ENCODE peak calls at places on chromosomes 16 and 17, in ten cellular contexts. S, Y, B, F, C, W, Z, K, E and V are unnamed samples. For H3K27me3 and H3K4me1, the result is how much of the 10 kb centered on the place peaks cover.

GRCh38 chr17:50560931-50561750 is 626 bp downstream of the CACNA1G start:
- DNase-seq in E (peak), S (no peak), B (no peak), Y (no peak), Z (no peak), K (no peak), W (no peak), C (no peak), F (no peak), V (no peak)

GRCh38 chr17:9050801-9051401 is 29.6 kb downstream of the NTN1 start:
- DNase-seq in S (no peak), K (no peak), Y (no peak), Z (no peak), E (no peak), W (no peak), B (peak), F (no peak), C (peak), V (no peak)

GRCh38 chr16:79911660-79912059 is 311.1 kb upstream of the MAF start:
- DNase-seq in W (no peak), F (no peak), Z (no peak), E (no peak), B (no peak), C (no peak), K (no peak), S (no peak), Y (no peak), V (no peak)

GRCh38 chr17:76009969-76010661 is 9.5 kb downstream of the CDK3 start:
- DNase-seq in F (no peak), W (no peak), E (no peak), Y (no peak), S (no peak), C (no peak), Z (no peak), B (no peak), K (no peak), V (no peak)

GRCh38 chr17:38454528-38454927 is 26.3 kb downstream of the ARHGAP23 start:
- DNase-seq in Z (peak), S (peak), E (peak), B (peak), F (peak), C (peak), Y (peak), W (peak), K (peak), V (no peak)

GRCh38 chr17:3635474-3636153 is 436 bp downstream of the SHPK start:
- DNase-seq in K (no peak), C (no peak), B (peak), E (no peak), S (no peak), Y (no peak), W (no peak), Z (peak), F (no peak), V (no peak)

GRCh38 chr17:50289268-50289667 is 15.0 kb downstream of the TMEM92 start:
- DNase-seq in Y (no peak), K (peak), S (no peak), Z (no peak), E (no peak), W (peak), C (no peak), F (no peak), B (no peak), V (no peak)

GRCh38 chr17:792277-792676 is 10.1 kb downstream of the MRM3 start:
- DNase-seq in E (no peak), Z (no peak), Y (no peak), F (no peak), S (no peak), W (peak), B (no peak), C (no peak), K (no peak), V (no peak)

GRCh38 chr17:50903604-50904521 is 37.7 kb upstream of the TOB1 start:
- DNase-seq in Z (no peak), E (no peak), B (peak), S (no peak), F (no peak), W (peak), C (no peak), K (peak), Y (no peak), V (peak)

GRCh38 chr17:31524926-31525800 is 133.7 kb downstream of the RAB11FIP4 start:
- DNase-seq in W (peak), F (peak), C (peak), K (peak), B (peak), Z (peak), Y (peak), E (peak), S (peak), V (peak)

GRCh38 chr16:83420206-83420760 is 387.5 kb upstream of the HSBP1 start:
- DNase-seq in Z (no peak), C (no peak), E (no peak), W (peak), F (no peak), S (no peak), Y (no peak), B (peak), K (peak), V (no peak)

GRCh38 chr16:56812884-56813283 is 52.1 kb upstream of the SLC12A3 start:
- DNase-seq in K (peak), E (no peak), W (peak), C (no peak), Z (no peak), Y (no peak), B (peak), S (no peak), F (no peak), V (no peak)

GRCh38 chr17:58394534-58395223 is 22.7 kb downstream of the RNF43 start:
- DNase-seq in W (no peak), Y (no peak), Z (no peak), C (no peak), E (no peak), S (no peak), K (no peak), B (peak), F (no peak), V (no peak)

GRCh38 chr16:73183678-73184092 is 135.8 kb upstream of the ZFHX3 start:
- DNase-seq in Z (no peak), W (no peak), Y (no peak), C (no peak), K (peak), B (no peak), S (no peak), E (peak), F (no peak), V (no peak)

GRCh38 chr17:19979917-19980770 is 2.5 kb upstream of the AKAP10 start:
- DNase-seq in K (peak), F (peak), S (peak), C (no peak), Z (peak), Y (peak), E (peak), B (no peak), W (no peak), V (no peak)

GRCh38 chr17:66633322-66633965 is 201.5 kb upstream of the CACNG5 start:
- DNase-seq in Z (no peak), K (no peak), S (no peak), F (no peak), E (no peak), B (no peak), Y (no peak), C (no peak), W (peak), V (no peak)

GRCh38 chr16:630815-631405 is at the start of gene WFIKKN1:
- DNase-seq in B (no peak), W (no peak), F (peak), E (peak), Y (no peak), C (no peak), S (peak), Z (no peak), K (no peak), V (no peak)

GRCh38 chr17:15341385-15341849 is at the start of gene TEKT3:
- DNase-seq in C (peak), F (peak), E (peak), K (peak), Y (peak), S (peak), Z (peak), B (peak), W (peak), V (no peak)

GRCh38 chr17:1229354-1229890 is 40.8 kb upstream of the BHLHA9 start:
- DNase-seq in K (peak), Y (peak), W (no peak), F (peak), C (peak), B (peak), E (peak), S (peak), Z (peak), V (peak)

GRCh38 chr17:78357177-78357586 is 2.7 kb downstream of the SOCS3 start:
- DNase-seq in Z (no peak), C (no peak), W (peak), F (peak), Y (no peak), K (peak), S (peak), B (no peak), E (no peak), V (no peak)

GRCh38 chr17:7856081-7856791 is 1.1 kb downstream of the NAA38 start:
- DNase-seq in E (peak), W (no peak), F (peak), Y (peak), Z (peak), S (peak), B (no peak), K (peak), C (peak), V (no peak)

GRCh38 chr17:47789611-47790520 is 31.7 kb downstream of the OSBPL7 start:
- DNase-seq in K (peak), W (peak), F (peak), Z (peak), C (no peak), B (peak), E (peak), Y (no peak), S (peak), V (peak)
- H3K27me3 ChIP-seq in K (half or more), W (half or more), F (under half), Z (half or more), C (under half), B (under half), E (under half), Y (half or more), S (under half), V (under half)

DNA sequence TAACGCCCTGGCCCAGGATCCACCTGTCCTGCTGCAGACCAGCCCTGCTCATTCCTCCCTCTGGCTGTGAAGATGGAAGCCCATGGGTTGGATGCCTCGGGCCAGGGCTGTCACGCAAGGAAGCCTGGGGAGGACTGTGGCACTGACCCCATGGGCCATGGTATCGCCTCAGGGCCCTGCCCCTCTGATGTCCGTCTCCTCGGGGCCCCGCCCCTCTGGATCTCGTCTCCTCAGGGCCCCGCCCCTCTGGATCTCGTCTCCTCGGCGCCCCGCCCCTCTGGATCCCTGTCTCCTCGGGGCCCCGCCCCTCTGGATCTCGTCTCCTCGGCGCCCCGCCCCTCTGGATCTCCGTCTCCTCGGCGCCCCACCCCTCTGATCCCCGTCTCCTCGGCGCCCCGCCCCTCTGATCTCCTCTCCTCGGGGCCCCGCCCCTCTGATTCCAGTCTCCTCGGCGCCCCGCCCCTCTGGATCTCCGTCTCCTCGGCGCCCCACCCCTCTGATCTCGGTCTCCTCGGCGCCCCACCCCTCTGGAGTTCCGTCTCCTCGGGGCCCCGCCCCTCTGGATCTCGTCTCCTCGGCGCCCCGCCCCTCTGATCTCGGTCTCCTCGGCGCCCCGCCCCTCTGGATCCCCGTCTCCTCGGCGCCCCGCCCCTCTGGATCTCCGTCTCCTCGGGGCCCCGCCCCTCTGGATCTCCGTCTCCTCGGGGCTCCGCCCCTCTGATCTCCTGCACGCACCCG is 24.0 kb downstream of the METRNL start:
- DNase-seq in B (no peak), W (peak), Z (peak), S (no peak), F (peak), Y (peak), C (peak), E (peak), K (no peak), V (no peak)
- H3K4me3 ChIP-seq in B (peak), W (peak), Z (no peak), S (peak), F (no peak), Y (no peak), C (peak), E (no peak), K (no peak), V (no peak)

GRCh38 chr17:40498281-40499084 is 2.9 kb downstream of the TNS4 start:
- DNase-seq in Y (no peak), C (no peak), B (no peak), W (no peak), E (no peak), S (no peak), F (no peak), Z (no peak), K (no peak), V (no peak)
- H3K4me1 ChIP-seq in Y (under half), C (under half), B (under half), W (under half), E (under half), S (under half), F (under half), Z (under half), K (under half), V (under half)

DNA sequence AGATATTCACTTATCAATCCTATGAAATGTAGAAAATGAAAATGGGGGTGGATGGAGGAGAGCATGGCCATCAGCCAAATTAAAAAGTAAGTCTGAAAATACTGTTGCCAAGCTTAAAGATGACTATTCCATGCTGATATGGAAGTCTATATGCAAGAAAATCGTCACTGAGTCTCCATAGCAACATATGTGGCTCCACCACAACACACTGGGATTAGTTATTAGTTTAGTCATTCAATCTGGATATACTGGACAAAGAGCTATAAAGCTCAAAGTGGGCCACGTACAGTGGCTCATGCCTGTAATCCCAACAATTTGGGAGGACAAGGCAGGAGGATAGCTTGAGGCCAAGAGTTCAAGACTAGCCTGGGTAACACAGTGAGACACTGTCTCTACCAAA is 24.7 kb upstream of the PSMD7 start:
- DNase-seq in Y (no peak), C (no peak), E (no peak), Z (no peak), F (no peak), W (peak), K (peak), B (no peak), S (no peak), V (no peak)
- H3K27me3 ChIP-seq in Y (under half), C (under half), E (under half), Z (under half), F (under half), W (under half), K (under half), B (under half), S (under half), V (under half)

DNA sequence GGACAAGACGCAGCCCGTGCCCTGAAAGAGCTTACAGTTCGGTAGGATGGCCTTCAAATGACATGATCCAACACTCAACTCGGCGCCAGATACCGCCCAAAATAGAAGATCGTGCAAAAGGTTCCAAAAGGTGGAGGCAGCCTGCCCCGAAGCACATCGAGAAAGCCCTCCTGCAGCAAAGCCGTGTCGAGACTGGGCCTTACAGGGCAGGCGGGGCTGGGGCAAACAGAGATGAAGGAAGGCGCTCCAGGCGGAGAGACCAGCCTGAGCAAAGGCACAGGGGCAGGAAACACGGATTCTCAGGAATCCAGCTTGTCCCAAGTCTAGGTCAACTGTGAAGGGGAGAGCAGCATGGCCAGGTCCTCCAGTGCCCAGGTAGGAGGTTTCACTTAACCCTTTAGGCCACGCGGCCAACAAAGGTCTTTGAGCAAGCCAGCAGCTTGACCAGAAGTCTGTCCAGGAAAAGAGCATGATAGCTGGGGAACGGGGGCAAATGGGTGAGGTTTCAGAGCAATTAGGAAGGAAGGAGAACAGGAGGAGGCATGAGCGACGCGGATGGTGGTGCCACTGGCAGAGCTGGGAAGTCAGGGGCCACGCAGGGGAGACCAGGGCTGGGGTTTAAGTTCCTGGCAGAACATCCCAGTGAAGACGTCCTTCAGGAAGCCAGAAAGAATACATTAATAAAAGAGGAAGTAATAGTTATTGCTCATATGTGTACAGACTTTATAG is 21.2 kb upstream of the EIF1 start:
- DNase-seq in C (no peak), Y (no peak), F (no peak), K (no peak), W (no peak), S (no peak), B (no peak), Z (no peak), E (no peak), V (no peak)
- H3K4me3 ChIP-seq in C (no peak), Y (no peak), F (no peak), K (no peak), W (no peak), S (no peak), B (no peak), Z (no peak), E (no peak), V (no peak)

GRCh38 chr17:48052956-48053757 is 5.0 kb downstream of the NFE2L1 start:
- DNase-seq in K (peak), B (no peak), Y (peak), W (peak), E (peak), S (peak), Z (peak), C (peak), F (peak), V (no peak)
- H3K4me1 ChIP-seq in K (under half), B (half or more), Y (half or more), W (under half), E (under half), S (half or more), Z (half or more), C (under half), F (half or more), V (under half)

DNA sequence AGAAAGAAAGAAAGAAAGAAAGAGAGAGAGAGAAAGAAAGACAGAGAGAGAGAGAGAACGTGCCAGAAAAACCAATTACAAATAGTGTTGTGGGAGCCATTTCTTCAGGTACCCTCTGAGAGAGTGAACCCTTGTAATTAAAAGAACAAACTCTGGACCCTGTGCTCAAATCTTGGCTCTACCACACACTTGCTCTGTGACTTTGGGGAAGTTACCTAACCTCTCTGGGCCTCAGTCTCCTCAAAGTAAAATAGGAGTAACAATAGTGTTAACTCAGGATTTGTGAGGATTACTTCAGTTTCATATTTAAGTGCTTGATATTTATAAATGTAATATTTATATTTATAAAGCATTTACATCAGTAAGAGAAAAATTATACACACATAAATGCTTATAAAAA is 139.8 kb downstream of the GSG1L start:
- DNase-seq in F (no peak), Z (no peak), W (no peak), B (no peak), Y (no peak), K (no peak), S (no peak), C (no peak), E (no peak), V (no peak)
- H3K27me3 ChIP-seq in F (under half), Z (under half), W (under half), B (under half), Y (under half), K (under half), S (under half), C (under half), E (under half), V (under half)